ENCODE peak calls at places on chromosomes 3 and 15, in five cellular contexts. H, E, U, O and N are unnamed samples.

GRCh38 chr3:97720417-97720816 is 44.1 kb upstream of the ARL6 start:
- DNase-seq in H (no peak), E (no peak), U (no peak), O (no peak), N (peak)

GRCh38 chr3:71621802-71622537 is 38.4 kb upstream of the FOXP1 start:
- DNase-seq in H (no peak), E (no peak), U (no peak), O (no peak), N (no peak)

GRCh38 chr3:129617381-129618185 is 11.1 kb upstream of the PLXND1 start:
- DNase-seq in H (no peak), E (no peak), U (no peak), O (no peak), N (no peak)

GRCh38 chr3:166634091-166634746 is 745.9 kb downstream of the ZBBX start:
- DNase-seq in H (no peak), E (no peak), U (no peak), O (no peak), N (no peak)

GRCh38 chr3:151386063-151386462 is 1.5 kb upstream of the P2RY12 start:
- DNase-seq in H (no peak), E (no peak), U (no peak), O (no peak), N (no peak)

GRCh38 chr15:69413822-69414701 is at the start of gene KIF23:
- DNase-seq in H (peak), E (peak), U (peak), O (peak), N (peak)

GRCh38 chr3:98454929-98455328 is 8.1 kb upstream of the OR5K1 start:
- DNase-seq in H (no peak), E (no peak), U (no peak), O (no peak), N (no peak)

GRCh38 chr15:70375006-70375409 is 277.3 kb upstream of the TLE3 start:
- DNase-seq in H (peak), E (no peak), U (no peak), O (no peak), N (peak)

GRCh38 chr3:169641167-169641566 is 22.3 kb downstream of the MECOM start:
- DNase-seq in H (no peak), E (no peak), U (no peak), O (no peak), N (no peak)

GRCh38 chr3:6448011-6448410 is 412.9 kb upstream of the GRM7 start:
- DNase-seq in H (no peak), E (no peak), U (no peak), O (no peak), N (no peak)

GRCh38 chr15:34436956-34437442 is 609 bp downstream of the GOLGA8A start:
- DNase-seq in H (peak), E (no peak), U (peak), O (peak), N (peak)

GRCh38 chr15:66621491-66622467 is 56.0 kb upstream of the LCTL start:
- DNase-seq in H (no peak), E (no peak), U (no peak), O (peak), N (no peak)

GRCh38 chr3:99108508-99108907 is 207.0 kb upstream of the DCBLD2 start:
- DNase-seq in H (no peak), E (no peak), U (no peak), O (no peak), N (no peak)

GRCh38 chr15:93941687-93942086 is 289.7 kb upstream of the MCTP2 start:
- DNase-seq in H (no peak), E (no peak), U (no peak), O (no peak), N (no peak)
- TF ChIP-seq JUND in H (no peak), E (no peak), U (no peak), O (no peak), N (no peak)

GRCh38 chr3:69695443-69695842 is 43.8 kb upstream of the MITF start:
- DNase-seq in H (no peak), E (no peak), U (no peak), O (no peak), N (no peak)
- TF ChIP-seq JUND in H (no peak), E (no peak), U (no peak), O (no peak), N (no peak)

DNA sequence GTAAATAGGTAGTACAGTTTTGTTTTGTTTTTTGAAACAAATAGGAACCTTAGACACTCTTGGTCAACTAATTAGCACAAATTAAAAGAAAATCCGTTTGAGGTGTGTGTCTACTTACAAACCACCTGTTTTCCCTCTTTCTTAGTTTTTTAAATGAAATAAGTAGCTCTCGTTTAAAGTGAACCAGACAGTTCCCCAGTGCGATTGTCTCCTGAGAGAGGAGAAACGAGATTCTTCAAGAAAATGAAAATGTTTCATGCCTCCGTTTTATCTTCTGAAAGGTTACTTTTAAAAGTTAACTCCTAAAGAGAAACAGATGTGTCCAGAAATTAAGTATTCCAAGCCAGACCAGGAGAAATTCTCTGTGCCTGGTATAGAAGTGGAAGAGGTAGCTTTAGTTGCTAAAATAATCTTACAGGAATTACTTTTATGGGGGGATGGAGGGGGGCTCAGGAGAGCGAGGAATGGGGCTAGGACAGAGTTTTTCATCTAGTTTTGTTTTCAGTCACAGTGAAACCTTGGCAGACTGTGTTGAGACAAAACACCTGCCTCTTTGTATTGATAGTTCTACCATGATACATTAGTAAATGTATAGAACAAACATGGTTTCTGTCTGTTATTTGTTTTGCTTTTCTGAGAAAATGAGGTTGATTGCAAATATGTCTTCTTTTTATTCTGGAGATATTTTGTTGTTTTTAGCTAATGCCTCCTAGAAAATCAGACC is 155.1 kb upstream of the CNTN4 start:
- DNase-seq in H (no peak), E (no peak), U (no peak), O (no peak), N (no peak)
- TF ChIP-seq JUND in H (no peak), E (no peak), U (no peak), O (no peak), N (no peak)

DNA sequence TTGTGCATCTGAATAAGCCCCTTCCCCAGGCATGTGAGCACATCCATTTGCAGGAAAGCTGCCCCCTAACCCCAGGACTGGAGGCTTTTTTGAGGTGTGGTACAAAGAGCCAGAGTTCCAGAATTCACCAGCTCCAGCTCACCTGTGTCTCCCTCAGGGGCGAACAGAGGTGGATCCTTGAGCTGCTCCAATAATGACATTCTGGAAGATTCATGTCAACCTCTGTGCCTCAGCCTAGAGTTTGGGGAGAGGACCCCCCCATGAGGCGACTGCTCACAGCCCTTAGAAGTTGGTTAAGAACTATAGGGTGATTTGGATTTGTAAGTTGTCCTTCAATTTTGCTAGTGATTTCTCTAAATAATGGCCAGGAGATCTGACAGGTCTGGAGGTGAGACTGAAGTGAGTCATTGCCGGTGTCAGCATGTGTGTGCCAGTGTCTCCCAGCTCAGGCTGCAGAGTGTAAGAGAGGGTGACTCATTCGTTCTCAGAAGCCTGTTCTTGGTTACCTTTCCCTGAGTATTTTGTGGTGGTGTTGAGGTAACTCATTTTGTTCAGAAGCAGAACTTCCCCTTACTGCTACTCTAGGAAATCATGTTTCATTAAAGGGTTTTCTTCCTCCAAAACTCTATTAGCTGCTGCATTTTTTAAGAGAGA is 136.9 kb upstream of the TOPAZ1 start:
- DNase-seq in H (no peak), E (peak), U (no peak), O (no peak), N (no peak)
- TF ChIP-seq JUND in H (peak), E (peak), U (no peak), O (peak), N (no peak)